ENCODE peak calls at places on chromosome X, in four cellular contexts. A, B, F and D are unnamed samples.

GRCh38 chrX:148500428-148501120 is at the start of gene AFF2:
- DNase-seq in B (peak), F (peak), A (peak), D (peak)

GRCh38 chrX:38837389-38837788 is 36.1 kb downstream of the MID1IP1 start:
- DNase-seq in A (no peak), F (no peak), B (no peak), D (no peak)

GRCh38 chrX:12065251-12065650 is 73.0 kb upstream of the FRMPD4 start:
- DNase-seq in A (peak), B (no peak), F (no peak), D (peak)

GRCh38 chrX:103554687-103555417 is 30.5 kb upstream of the TCEAL4 start:
- DNase-seq in F (peak), A (peak), B (peak), D (peak)

GRCh38 chrX:74613350-74614192 is 853 bp downstream of the RLIM start:
- DNase-seq in B (peak), A (peak), F (no peak), D (no peak)

GRCh38 chrX:53479295-53479694 is 45.1 kb upstream of the HSD17B10 start:
- DNase-seq in A (peak), B (no peak), F (no peak), D (no peak)

GRCh38 chrX:9221714-9222113 is 187.8 kb upstream of the FAM9B start:
- DNase-seq in F (peak), A (no peak), B (no peak), D (no peak)

GRCh38 chrX:100410083-100410590 is at the start of gene PCDH19:
- DNase-seq in A (peak), F (peak), B (peak), D (peak)

GRCh38 chrX:40570346-40571093 is 10.2 kb upstream of the ATP6AP2 start:
- DNase-seq in B (no peak), F (peak), A (peak), D (peak)

GRCh38 chrX:40576291-40576690 is 4.5 kb upstream of the ATP6AP2 start:
- DNase-seq in A (no peak), B (no peak), F (no peak), D (no peak)

GRCh38 chrX:40573763-40574162 is 7.0 kb upstream of the ATP6AP2 start:
- DNase-seq in F (peak), A (peak), B (no peak), D (no peak)

GRCh38 chrX:40571600-40571999 is 9.2 kb upstream of the ATP6AP2 start:
- DNase-seq in A (no peak), B (no peak), F (no peak), D (no peak)
- TF ChIP-seq CTCF in A (no peak), B (no peak), F (no peak), D (no peak)

DNA sequence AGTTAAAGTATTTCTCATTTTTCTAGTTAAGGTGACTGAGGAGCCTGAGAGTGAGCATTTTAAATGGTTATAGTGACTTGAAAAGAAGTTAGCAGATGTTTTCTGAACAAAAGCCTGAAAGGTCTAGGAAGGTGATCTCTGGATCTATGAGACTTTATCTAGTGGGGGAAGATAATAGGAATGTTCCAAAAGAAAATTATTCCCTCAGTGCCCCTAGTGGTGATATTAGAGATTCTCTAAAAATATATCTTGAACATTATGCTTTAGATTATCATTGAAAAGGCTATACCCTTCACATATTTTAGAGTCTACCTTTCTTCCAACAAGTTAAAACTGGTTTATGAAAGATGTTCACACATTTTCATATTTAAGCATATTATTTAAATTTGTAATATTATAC is 69.0 kb upstream of the SPANXN1 start:
- DNase-seq in B (no peak), A (no peak), F (no peak), D (no peak)
- TF ChIP-seq CTCF in B (peak), A (no peak), F (no peak), D (no peak)

GRCh38 chrX:4277122-4277521 is 563.7 kb upstream of the PRKX start:
- DNase-seq in A (peak), F (no peak), B (no peak), D (no peak)
- TF ChIP-seq CTCF in A (peak), F (no peak), B (no peak), D (no peak)

DNA sequence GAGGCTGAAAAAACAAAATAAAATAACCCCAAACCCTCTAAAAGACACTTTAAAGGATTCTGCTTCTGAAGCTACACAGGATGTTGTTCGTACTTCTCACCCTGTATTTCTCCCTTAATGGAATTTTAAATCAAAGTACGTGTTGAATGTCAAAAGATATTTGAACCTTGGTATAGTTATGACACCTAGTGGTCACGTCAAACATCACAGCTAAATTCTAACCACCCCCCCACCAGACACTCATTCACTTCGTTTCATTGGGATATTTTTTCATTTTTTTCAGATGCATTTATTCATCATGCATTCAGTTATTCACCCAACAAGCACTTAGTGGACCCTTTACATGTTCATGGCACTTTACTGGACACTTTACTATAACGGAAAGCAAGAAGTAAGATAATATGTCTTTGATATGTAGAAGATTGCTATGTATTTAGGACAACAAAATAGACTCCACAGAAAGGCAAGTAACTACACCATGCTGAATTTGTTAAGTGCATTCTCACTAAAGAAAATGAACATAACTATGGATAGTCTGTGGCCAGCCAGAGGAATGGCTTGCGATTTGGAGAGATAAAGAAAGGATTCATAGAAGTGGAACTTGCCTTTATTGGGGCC is 62.5 kb upstream of the GPR174 start:
- DNase-seq in B (no peak), A (peak), F (peak), D (peak)
- TF ChIP-seq CTCF in B (peak), A (peak), F (peak), D (no peak)

DNA sequence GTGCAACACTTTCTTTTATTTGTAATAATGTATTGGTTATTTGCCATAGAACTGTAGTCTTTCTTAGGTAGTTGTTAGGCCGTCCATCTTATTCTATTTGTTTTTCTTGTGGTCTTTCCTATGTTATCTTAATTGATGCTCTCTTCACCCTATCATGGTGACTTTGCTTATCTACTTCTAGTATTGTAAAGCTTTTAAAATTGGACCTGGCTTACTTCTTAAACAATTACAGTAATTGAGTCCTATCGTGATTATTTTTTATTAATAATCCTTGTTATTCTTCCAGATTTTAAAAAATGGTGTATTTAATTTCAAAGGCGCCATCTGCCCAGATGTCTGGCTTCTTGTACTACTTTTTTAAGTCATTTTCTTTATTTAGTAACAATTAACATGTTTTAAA is 63.7 kb downstream of the CLCN5 start:
- DNase-seq in B (no peak), F (no peak), A (no peak), D (no peak)
- TF ChIP-seq CTCF in B (no peak), F (no peak), A (no peak), D (no peak)

GRCh38 chrX:130801901-130802300 is 101.1 kb downstream of the ENOX2 start:
- DNase-seq in B (no peak), F (no peak), A (peak), D (no peak)
- TF ChIP-seq CTCF in B (no peak), F (no peak), A (peak), D (no peak)

GRCh38 chrX:24145340-24146186 is 4.0 kb upstream of the ZFX start:
- DNase-seq in B (no peak), A (no peak), F (no peak), D (no peak)
- TF ChIP-seq CTCF in B (no peak), A (no peak), F (no peak), D (no peak)

GRCh38 chrX:131764224-131764623 is 220.3 kb downstream of the OR13H1 start:
- DNase-seq in B (no peak), F (no peak), A (no peak), D (no peak)

GRCh38 chrX:131763674-131764073 is 219.8 kb downstream of the OR13H1 start:
- DNase-seq in F (no peak), A (no peak), B (peak), D (no peak)

GRCh38 chrX:131762802-131763234 is 218.9 kb downstream of the OR13H1 start:
- DNase-seq in A (peak), B (peak), F (no peak), D (no peak)
- TF ChIP-seq CTCF in A (peak), B (no peak), F (no peak), D (no peak)

DNA sequence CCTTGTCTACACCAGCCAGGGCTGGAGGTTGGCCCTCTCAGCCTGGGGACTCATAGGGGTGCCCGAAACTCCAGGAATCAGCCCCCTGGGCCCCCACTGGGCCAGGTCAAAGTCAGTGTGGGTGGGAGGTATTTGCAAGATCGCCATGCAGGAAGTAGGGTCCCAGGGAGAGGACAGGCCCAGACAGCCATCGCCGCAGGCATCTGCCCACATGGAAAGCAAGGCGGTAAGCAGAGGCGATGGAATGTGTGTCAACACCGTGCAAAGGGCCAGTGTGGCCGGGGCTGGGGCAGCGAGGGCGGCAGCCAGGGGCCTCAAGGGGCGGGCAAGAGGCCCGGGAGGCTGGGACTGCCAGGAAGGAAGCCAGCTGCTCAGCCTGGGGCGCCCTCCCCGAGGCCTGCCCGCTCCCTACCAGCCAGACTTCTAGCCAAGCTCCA is 19.3 kb upstream of the DUSP9 start:
- DNase-seq in A (no peak), F (no peak), B (no peak), D (no peak)
- TF ChIP-seq CTCF in A (no peak), F (no peak), B (no peak), D (no peak)